ENCODE peak calls at places on chromosomes 7 and 10, in seven cellular contexts. N is HCT116, W is fibroblast of lung, O is stomach, I is neural progenitor cell, Z is neural crest cell, R is right lobe of liver. S is an unnamed sample.

GRCh38 chr10:43374194-43374593 is 2.8 kb downstream of the FXYD4 start:
- DNase-seq in N (no peak), W (no peak), O (no peak), I (no peak), Z (no peak), R (no peak), S (no peak)

GRCh38 chr10:121594076-121594475 is 4.2 kb downstream of the FGFR2 start:
- DNase-seq in N (no peak), W (no peak), O (no peak), I (no peak), Z (no peak), R (no peak), S (no peak)

GRCh38 chr7:46745700-46746090 is 824.6 kb upstream of the IGFBP3 start:
- DNase-seq in N (no peak), W (peak), O (no peak), I (no peak), Z (no peak), R (no peak), S (no peak)

GRCh38 chr10:123309740-123310139 is 155.5 kb downstream of the BUB3 start:
- DNase-seq in N (no peak), W (peak), O (no peak), I (no peak), Z (no peak), R (no peak), S (no peak)

GRCh38 chr7:24862461-24862860 is 105.2 kb upstream of the GSDME start:
- DNase-seq in N (no peak), W (no peak), O (no peak), I (no peak), Z (no peak), R (no peak), S (no peak)

GRCh38 chr7:66837007-66837406 is 84.0 kb upstream of the TMEM248 start:
- DNase-seq in N (peak), W (peak), O (peak), I (peak), Z (peak), R (no peak), S (peak)

GRCh38 chr10:48694371-48695030 is 9.8 kb downstream of the WDFY4 start:
- DNase-seq in N (no peak), W (no peak), O (no peak), I (no peak), Z (no peak), R (no peak), S (no peak)

GRCh38 chr10:86651631-86652331 is 2.6 kb upstream of the OPN4 start:
- DNase-seq in N (no peak), W (no peak), O (peak), I (no peak), Z (no peak), R (no peak), S (no peak)

GRCh38 chr10:132388901-132389630 is 7.9 kb upstream of the PWWP2B start:
- DNase-seq in N (no peak), W (no peak), O (no peak), I (peak), Z (no peak), R (no peak), S (peak)

GRCh38 chr7:1734331-1734730 is 64.3 kb downstream of the ELFN1 start:
- DNase-seq in N (no peak), W (no peak), O (no peak), I (no peak), Z (no peak), R (no peak), S (no peak)

GRCh38 chr10:113135025-113135424 is 185.0 kb downstream of the TCF7L2 start:
- DNase-seq in N (no peak), W (no peak), O (no peak), I (peak), Z (peak), R (no peak), S (no peak)

GRCh38 chr7:37390149-37390548 is 58.5 kb downstream of the ELMO1 start:
- DNase-seq in N (no peak), W (no peak), O (no peak), I (peak), Z (no peak), R (no peak), S (no peak)

GRCh38 chr7:4072161-4072925 is 609.8 kb upstream of the FOXK1 start:
- DNase-seq in N (no peak), W (no peak), O (peak), I (no peak), Z (no peak), R (no peak), S (no peak)

GRCh38 chr7:51066405-51066882 is 250.2 kb downstream of the COBL start:
- DNase-seq in N (no peak), W (no peak), O (peak), I (no peak), Z (no peak), R (no peak), S (no peak)

GRCh38 chr10:107442035-107442505 is 277.6 kb upstream of the SORCS1 start:
- DNase-seq in N (no peak), W (peak), O (no peak), I (no peak), Z (no peak), R (no peak), S (no peak)

GRCh38 chr10:49649294-49649693 is 30.2 kb upstream of the C10orf53 start:
- DNase-seq in N (no peak), W (no peak), O (peak), I (peak), Z (no peak), R (no peak), S (peak)

GRCh38 chr7:3162286-3162685 is 118.6 kb upstream of the CARD11 start:
- DNase-seq in N (no peak), W (peak), O (no peak), I (no peak), Z (no peak), R (no peak), S (no peak)

GRCh38 chr7:130096243-130096827 is 26.0 kb downstream of the KLHDC10 start:
- DNase-seq in N (no peak), W (peak), O (no peak), I (no peak), Z (no peak), R (no peak), S (no peak)

GRCh38 chr10:46020871-46021553 is 9.4 kb downstream of the NCOA4 start:
- DNase-seq in N (no peak), W (peak), O (no peak), I (no peak), Z (no peak), R (no peak), S (no peak)

GRCh38 chr10:14327535-14327934 is 3.2 kb downstream of the FRMD4A start:
- DNase-seq in N (no peak), W (no peak), O (no peak), I (no peak), Z (no peak), R (no peak), S (no peak)

GRCh38 chr10:118983263-118983662 is 46.3 kb upstream of the NANOS1 start:
- DNase-seq in N (no peak), W (peak), O (peak), I (no peak), Z (no peak), R (no peak), S (no peak)

GRCh38 chr10:133180915-133181639 is 21.1 kb downstream of the KNDC1 start:
- DNase-seq in N (no peak), W (no peak), O (no peak), I (no peak), Z (no peak), R (no peak), S (no peak)

GRCh38 chr10:18043607-18044006 is 91.9 kb downstream of the SLC39A12 start:
- DNase-seq in N (no peak), W (no peak), O (no peak), I (no peak), Z (no peak), R (no peak), S (no peak)

GRCh38 chr10:33478675-33479125 is 144.2 kb upstream of the NRP1 start:
- DNase-seq in N (no peak), W (no peak), O (no peak), I (no peak), Z (no peak), R (no peak), S (no peak)

GRCh38 chr7:151993977-151994676 is 31.3 kb upstream of the GALNT11 start:
- DNase-seq in N (no peak), W (peak), O (no peak), I (no peak), Z (no peak), R (no peak), S (no peak)

GRCh38 chr7:151987748-151988529 is 31.7 kb downstream of the GALNTL5 start:
- DNase-seq in N (no peak), W (peak), O (no peak), I (peak), Z (no peak), R (no peak), S (no peak)

GRCh38 chr7:151990567-151990966 is 34.3 kb downstream of the GALNTL5 start:
- DNase-seq in N (no peak), W (no peak), O (no peak), I (no peak), Z (no peak), R (no peak), S (no peak)

GRCh38 chr7:151992375-151992774 is 33.1 kb upstream of the GALNT11 start:
- DNase-seq in N (peak), W (peak), O (peak), I (peak), Z (peak), R (peak), S (peak)
- TF ChIP-seq CTCF in N (peak), W (no peak), O (peak), I (peak), Z (no peak), R (no peak), S (no peak)

GRCh38 chr10:6918305-6918704 is 338.2 kb upstream of the PRKCQ start:
- DNase-seq in N (no peak), W (peak), O (peak), I (peak), Z (peak), R (no peak), S (peak)
- TF ChIP-seq CTCF in N (peak), W (no peak), O (peak), I (peak), Z (peak), R (peak), S (peak)

DNA sequence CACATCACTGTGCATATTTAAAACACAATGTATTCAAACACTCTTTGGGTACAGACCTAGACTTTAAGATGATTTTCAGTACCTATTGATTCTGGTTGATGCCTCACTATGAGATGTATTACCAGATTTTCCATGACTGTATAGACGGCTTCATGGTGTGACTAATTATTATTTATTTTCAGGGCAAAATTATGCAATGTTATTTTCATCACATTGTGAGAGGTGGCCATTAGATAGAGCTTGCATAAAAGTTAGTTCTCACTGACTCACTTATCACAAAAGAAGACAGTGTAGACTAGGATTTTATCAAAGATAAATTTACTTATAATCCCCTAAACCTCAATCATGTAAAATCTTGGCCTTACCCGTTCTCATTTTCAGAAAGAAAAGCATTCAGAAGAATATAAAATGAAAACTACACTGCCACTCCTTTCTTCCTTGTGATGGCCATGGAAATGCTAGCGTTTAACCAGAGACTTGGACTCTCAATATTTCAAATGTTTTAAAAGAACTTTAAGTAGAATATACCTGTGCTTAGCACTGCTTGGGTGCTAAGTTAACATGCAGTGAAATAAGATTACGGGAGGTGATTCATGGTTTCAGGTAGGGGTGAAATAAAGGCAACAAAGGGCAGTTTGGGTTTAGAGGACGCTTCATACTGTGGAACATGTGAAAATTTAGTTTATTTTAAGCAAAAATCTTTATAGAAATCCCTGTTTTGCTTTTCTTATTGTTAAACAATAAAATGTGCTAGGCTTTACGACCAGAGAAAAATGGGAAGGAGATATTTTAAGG is 93.8 kb downstream of the PTPRZ1 start:
- DNase-seq in N (no peak), W (no peak), O (no peak), I (no peak), Z (no peak), R (no peak), S (no peak)
- TF ChIP-seq CTCF in N (no peak), W (no peak), O (no peak), I (no peak), Z (no peak), R (no peak), S (no peak)

GRCh38 chr10:70549962-70550845 is 52.3 kb downstream of the PRF1 start:
- DNase-seq in N (peak), W (peak), O (peak), I (peak), Z (peak), R (no peak), S (peak)
- TF ChIP-seq CTCF in N (peak), W (peak), O (peak), I (peak), Z (peak), R (peak), S (peak)

GRCh38 chr7:26291699-26292538 is at the start of gene SNX10:
- DNase-seq in N (peak), W (no peak), O (peak), I (peak), Z (peak), R (peak), S (peak)
- TF ChIP-seq CTCF in N (peak), W (no peak), O (no peak), I (peak), Z (no peak), R (peak), S (no peak)

GRCh38 chr10:79105164-79105739 is 36.5 kb downstream of the ZMIZ1 start:
- DNase-seq in N (no peak), W (no peak), O (no peak), I (peak), Z (no peak), R (no peak), S (no peak)
- TF ChIP-seq CTCF in N (no peak), W (no peak), O (peak), I (peak), Z (no peak), R (peak), S (no peak)

DNA sequence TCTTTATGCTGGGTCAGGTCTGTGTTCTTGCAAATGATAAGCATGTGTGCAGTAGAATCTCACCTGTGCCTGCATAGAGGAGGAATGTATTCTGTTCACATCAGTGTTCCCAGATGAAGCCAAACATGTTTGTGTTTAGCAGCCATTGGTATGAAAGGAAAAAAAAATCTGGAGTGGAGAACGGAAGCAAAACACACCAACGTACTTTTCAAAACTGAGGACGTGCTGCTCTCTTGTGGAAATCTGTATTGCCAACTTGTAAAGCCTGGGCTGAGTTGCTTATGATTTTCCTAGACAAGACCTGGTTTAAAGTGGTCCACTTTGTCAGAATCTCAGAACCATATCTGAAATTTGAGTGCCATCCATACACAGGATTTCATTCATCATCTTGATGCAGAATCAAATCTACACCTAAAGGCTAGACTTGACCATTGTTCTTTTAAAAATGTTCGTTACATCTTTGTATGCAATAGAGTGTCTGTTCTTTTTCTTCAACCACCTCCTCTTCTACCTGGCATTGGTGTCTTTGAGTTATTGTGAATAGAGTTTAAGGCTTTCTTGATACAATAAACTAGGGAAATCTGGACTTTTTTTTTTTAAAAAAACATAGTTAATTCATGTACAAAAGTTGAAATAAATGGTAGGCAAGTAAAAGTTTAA is 367.7 kb downstream of the PHF14 start:
- DNase-seq in N (peak), W (peak), O (no peak), I (peak), Z (no peak), R (no peak), S (no peak)
- TF ChIP-seq CTCF in N (peak), W (peak), O (no peak), I (peak), Z (peak), R (peak), S (no peak)

S was measured in nephron progenitor cell.